ENCODE peak calls at places on chromosomes 4 and X, in eight cellular contexts. S, H, R, P, C, J, K and W are unnamed samples.

GRCh38 chr4:128394778-128395177 is 107.2 kb upstream of the PGRMC2 start:
- DNase-seq in C (peak; percentile 41), R (no peak), J (no peak), S (no peak), P (no peak), H (peak; percentile 75), K (no peak), W (no peak)

GRCh38 chr4:865572-865971 is 39.6 kb upstream of the CPLX1 start:
- DNase-seq in S (no peak), H (no peak), R (no peak), J (no peak), K (no peak), P (no peak), C (no peak), W (no peak)

GRCh38 chr4:141283152-141283551 is 62.5 kb downstream of the ZNF330 start:
- DNase-seq in P (no peak), K (no peak), R (no peak), H (no peak), J (no peak), S (no peak), C (no peak), W (no peak)

GRCh38 chr4:69038582-69038981 is 57.7 kb upstream of the UGT2B7 start:
- DNase-seq in C (no peak), J (no peak), P (no peak), R (no peak), S (no peak), K (no peak), H (no peak), W (no peak)

GRCh38 chrX:121579016-121579760 is 531.8 kb downstream of the GLUD2 start:
- DNase-seq in J (peak; percentile 2), R (no peak), P (no peak), H (peak; percentile 1), S (peak; percentile 1), C (peak; percentile 2), K (peak; percentile 7), W (no peak)

GRCh38 chr4:15373363-15373762 is 54.5 kb upstream of the C1QTNF7 start:
- DNase-seq in C (no peak), P (no peak), S (peak; percentile 4), H (no peak), J (no peak), R (no peak), K (no peak), W (no peak)

GRCh38 chrX:101348452-101349222 is at the start of gene TIMM8A:
- DNase-seq in P (peak; percentile 82), S (no peak), C (peak; percentile 66), H (peak; percentile 57), K (peak; percentile 65), R (peak; percentile 65), J (peak; percentile 34), W (no peak)

GRCh38 chr4:53123819-53124218 is 242.0 kb downstream of the SCFD2 start:
- DNase-seq in J (no peak), P (no peak), S (no peak), K (peak; percentile 29), C (no peak), H (no peak), R (no peak), W (no peak)

GRCh38 chr4:10620935-10621488 is 63.6 kb downstream of the CLNK start:
- DNase-seq in P (no peak), S (no peak), J (no peak), H (no peak), C (no peak), R (no peak), K (no peak), W (no peak)

GRCh38 chr4:48781968-48782367 is 1.9 kb upstream of the FRYL start:
- DNase-seq in C (no peak), P (no peak), K (no peak), H (no peak), J (no peak), S (no peak), R (no peak), W (no peak)

GRCh38 chr4:183129125-183129524 is 30.1 kb downstream of the WWC2 start:
- DNase-seq in S (no peak), P (no peak), C (no peak), R (no peak), K (no peak), H (no peak), J (no peak), W (no peak)

GRCh38 chr4:183129675-183130074 is 30.6 kb downstream of the WWC2 start:
- DNase-seq in J (no peak), H (no peak), C (no peak), K (no peak), S (no peak), P (no peak), R (no peak), W (no peak)

GRCh38 chr4:183132081-183132480 is 33.0 kb downstream of the WWC2 start:
- DNase-seq in P (no peak), S (no peak), R (no peak), J (no peak), C (no peak), K (no peak), H (no peak), W (no peak)

GRCh38 chr4:183132865-183133264 is 33.8 kb downstream of the WWC2 start:
- DNase-seq in H (no peak), S (no peak), R (no peak), C (no peak), P (no peak), K (no peak), J (no peak), W (no peak)

DNA sequence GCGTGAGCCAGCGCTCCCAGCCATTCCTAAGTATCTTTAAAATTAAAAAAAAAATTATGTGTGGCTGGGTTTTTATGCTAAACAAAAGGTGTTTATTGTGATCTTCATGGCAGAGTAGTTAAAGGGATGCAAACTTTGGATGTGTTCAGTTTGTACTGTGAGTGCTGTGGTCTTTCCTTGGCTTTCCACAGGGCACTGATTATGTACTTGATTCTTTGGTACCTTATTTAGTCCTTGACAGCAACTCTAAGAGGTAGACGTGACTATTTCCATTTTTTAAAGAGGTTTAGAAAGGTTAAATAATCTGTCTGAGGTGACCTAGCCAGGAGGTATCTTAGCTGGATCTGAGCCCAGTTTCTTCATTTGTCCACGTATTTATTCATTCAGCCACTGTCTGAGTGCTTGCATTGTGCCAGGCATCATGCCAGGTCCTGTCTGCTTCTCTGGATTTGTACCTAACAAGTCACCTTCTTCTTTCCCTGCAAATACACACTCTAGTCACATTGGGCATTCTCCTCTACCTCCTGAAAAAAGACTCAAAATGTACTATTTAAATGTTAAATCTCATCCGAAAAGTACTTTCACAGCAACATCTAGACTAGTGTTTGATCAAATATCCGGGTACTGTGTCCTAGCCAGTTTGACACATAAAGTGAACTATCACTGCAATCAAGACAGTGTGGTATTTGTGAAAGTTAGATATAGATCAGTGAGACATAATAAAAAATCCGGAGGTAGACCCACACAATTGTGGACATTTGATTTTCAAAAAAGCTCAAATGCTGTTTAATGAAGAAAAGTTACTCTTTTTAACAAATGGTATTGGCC is 31.5 kb downstream of the WWC2 start:
- DNase-seq in C (peak; percentile 51), R (no peak), P (no peak), J (no peak), S (peak; percentile 28), H (peak; percentile 21), K (no peak), W (no peak)
- H3K4me3 ChIP-seq in C (no peak overlapping the region), R (no peak overlapping the region), P (no peak overlapping the region), J (no peak overlapping the region), S (no peak overlapping the region), H (no peak overlapping the region), K (no peak overlapping the region), W (no peak overlapping the region)

DNA sequence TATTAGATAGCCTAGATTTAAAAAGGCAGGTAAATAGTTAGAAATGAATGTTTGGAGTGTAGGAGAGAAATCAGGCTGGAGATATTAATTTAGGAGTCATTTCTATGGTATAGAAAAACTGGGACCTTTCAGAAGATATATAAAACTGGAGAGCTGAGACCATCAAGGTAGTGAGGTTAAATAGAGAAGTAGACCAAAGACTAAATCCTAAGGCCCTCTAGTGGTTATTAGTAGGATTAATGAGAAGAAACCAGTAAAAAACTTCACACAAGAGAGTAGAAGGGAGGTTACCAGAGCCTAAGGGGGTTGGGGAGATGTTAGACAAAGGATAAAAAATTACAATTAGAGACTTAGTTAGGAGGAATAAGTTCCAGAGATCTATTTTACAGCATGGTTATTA is 351.0 kb upstream of the SPANXN1 start:
- DNase-seq in S (no peak), R (no peak), H (no peak), J (no peak), K (no peak), P (no peak), C (no peak), W (no peak)
- TF ChIP-seq CTCF in S (no peak), R (no peak), H (peak; percentile 32), J (no peak), K (no peak), P (no peak), C (no peak), W (peak; percentile 36)

DNA sequence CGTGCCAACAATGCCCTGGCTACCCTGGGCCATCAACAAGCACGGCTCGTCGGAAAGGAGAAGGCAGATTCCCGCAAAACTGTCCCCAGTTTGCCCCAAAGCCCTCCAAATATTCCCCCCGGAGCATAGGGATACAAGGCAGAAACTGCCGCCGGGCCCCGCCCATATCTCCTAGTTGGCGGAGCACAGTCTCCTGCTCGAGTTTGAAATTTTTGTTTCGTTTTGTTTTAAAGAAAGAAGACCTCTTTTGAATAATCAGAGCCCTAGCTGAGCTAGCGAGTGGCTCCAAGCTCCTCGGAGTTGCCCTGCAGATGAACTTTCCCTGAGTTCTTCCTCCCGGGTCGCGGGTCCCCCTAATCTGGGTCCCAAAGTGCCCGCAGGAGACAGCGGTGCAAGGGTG is 138.1 kb upstream of the ZIC3 start:
- DNase-seq in K (no peak), S (peak; percentile 5), C (peak; percentile 12), H (peak; percentile 0), P (peak; percentile 2), J (no peak), R (no peak), W (no peak)
- H3K4me3 ChIP-seq in K (no peak overlapping the region), S (peak overlapping the region; percentile 45), C (peak overlapping the region; percentile 46), H (peak overlapping the region; percentile 56), P (peak overlapping the region; percentile 52), J (peak overlapping the region; percentile 29), R (peak overlapping the region; percentile 50), W (peak overlapping the region; percentile 57)

GRCh38 chrX:6644411-6644810 is 109.5 kb upstream of the VCX3A start:
- DNase-seq in K (no peak), C (no peak), S (no peak), R (no peak), J (no peak), H (no peak), P (no peak), W (no peak)
- TF ChIP-seq CTCF in K (no peak), C (peak; percentile 18), S (peak; percentile 22), R (no peak), J (peak; percentile 32), H (no peak), P (no peak), W (peak; percentile 12)

DNA sequence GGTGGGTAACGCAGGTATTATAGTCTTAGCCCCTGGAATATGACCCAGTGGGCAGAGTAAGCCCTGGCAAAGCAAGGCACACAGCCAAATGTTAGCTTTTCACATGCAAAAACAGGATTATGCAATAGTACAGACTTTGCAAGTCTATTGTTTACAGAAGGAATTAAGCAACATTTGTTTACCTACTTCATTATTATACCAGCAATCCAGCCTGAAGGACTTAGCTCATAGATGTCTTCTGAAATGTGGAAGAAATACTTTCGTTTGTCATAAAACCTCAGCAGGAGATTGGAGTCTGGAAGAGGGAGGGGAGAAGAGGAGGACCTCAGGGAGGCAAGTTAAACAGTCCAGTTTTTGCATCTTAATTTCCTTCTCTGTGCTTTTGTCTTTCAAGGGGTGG is 226.7 kb upstream of the CENPE start:
- DNase-seq in P (peak; percentile 3), H (peak; percentile 0), K (peak; percentile 71), S (no peak), R (no peak), J (no peak), C (no peak), W (no peak)
- H3K4me3 ChIP-seq in P (no peak overlapping the region), H (no peak overlapping the region), K (no peak overlapping the region), S (no peak overlapping the region), R (no peak overlapping the region), J (no peak overlapping the region), C (no peak overlapping the region), W (no peak overlapping the region)